ENCODE peak calls at places on chromosomes 1 and 21, in ten cellular contexts. F is pancreas, X is neural progenitor cell, H is AG04450, A is HCT116, S is brain microvascular endothelial cell, J is BJ, D is tibial nerve, Z is ovary, N is spleen. B is an unnamed sample.

GRCh38 chr1:168734271-168734670 is 5.3 kb upstream of the DPT start:
- DNase-seq in F (no peak), X (no peak), H (no peak), A (no peak), S (no peak), J (no peak), D (no peak), Z (no peak), N (no peak), B (no peak)

GRCh38 chr1:9100471-9101043 is 28.3 kb downstream of the GPR157 start:
- DNase-seq in F (no peak), X (no peak), H (no peak), A (no peak), S (peak), J (no peak), D (no peak), Z (no peak), N (no peak), B (no peak)

GRCh38 chr21:45507888-45508508 is 34.2 kb downstream of the SLC19A1 start:
- DNase-seq in F (peak), X (no peak), H (no peak), A (no peak), S (no peak), J (no peak), D (no peak), Z (peak), N (peak), B (no peak)

GRCh38 chr1:99465176-99465900 is 180.6 kb upstream of the PALMD start:
- DNase-seq in F (no peak), X (no peak), H (no peak), A (no peak), S (peak), J (peak), D (no peak), Z (no peak), N (no peak), B (peak)

GRCh38 chr1:228367798-228368791 is 38.5 kb downstream of the TRIM11 start:
- DNase-seq in F (no peak), X (peak), H (no peak), A (no peak), S (no peak), J (no peak), D (no peak), Z (peak), N (peak), B (no peak)

GRCh38 chr21:33362044-33362555 is 37.3 kb downstream of the IFNAR1 start:
- DNase-seq in F (no peak), X (peak), H (no peak), A (no peak), S (no peak), J (no peak), D (no peak), Z (no peak), N (peak), B (no peak)

GRCh38 chr1:21823206-21823979 is 11.3 kb downstream of the LDLRAD2 start:
- DNase-seq in F (no peak), X (no peak), H (no peak), A (no peak), S (no peak), J (no peak), D (no peak), Z (no peak), N (peak), B (no peak)

GRCh38 chr1:57278558-57278957 is 145.3 kb downstream of the DAB1 start:
- DNase-seq in F (no peak), X (no peak), H (no peak), A (no peak), S (no peak), J (no peak), D (no peak), Z (no peak), N (no peak), B (no peak)

GRCh38 chr1:62687421-62687902 is 724 bp downstream of the DOCK7 start:
- DNase-seq in F (no peak), X (peak), H (no peak), A (no peak), S (peak), J (no peak), D (no peak), Z (peak), N (no peak), B (peak)

GRCh38 chr1:212698467-212699103 is 1.1 kb downstream of the BATF3 start:
- DNase-seq in F (no peak), X (no peak), H (no peak), A (no peak), S (no peak), J (no peak), D (no peak), Z (no peak), N (no peak), B (no peak)

DNA sequence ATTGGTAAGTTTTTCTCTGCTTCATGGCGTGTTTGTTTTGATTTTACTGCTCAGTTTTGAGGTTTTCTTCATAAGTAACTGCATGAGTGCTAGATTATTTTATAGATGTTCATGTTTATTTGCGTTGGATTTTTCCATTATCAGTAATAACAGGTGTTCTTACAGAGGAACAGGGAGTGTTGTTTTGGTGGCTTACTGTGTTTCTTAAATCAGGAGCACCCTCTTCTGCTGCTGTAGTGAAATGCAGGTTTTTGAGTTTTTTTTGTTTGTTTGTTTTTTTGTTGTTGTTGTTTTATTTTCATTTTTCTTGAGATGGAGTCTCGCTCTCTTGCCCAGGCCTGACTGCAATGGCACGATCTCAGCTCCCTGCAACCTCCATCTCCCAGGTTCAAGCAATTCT is 32.6 kb downstream of the CTBS start:
- DNase-seq in F (no peak), X (peak), H (no peak), A (peak), S (no peak), J (no peak), D (no peak), Z (no peak), N (no peak), B (peak)
- TF ChIP-seq CTCF in F (no peak), X (peak), H (no peak), A (peak), S (no peak), J (no peak), D (no peak), Z (no peak), N (no peak), B (peak)

DNA sequence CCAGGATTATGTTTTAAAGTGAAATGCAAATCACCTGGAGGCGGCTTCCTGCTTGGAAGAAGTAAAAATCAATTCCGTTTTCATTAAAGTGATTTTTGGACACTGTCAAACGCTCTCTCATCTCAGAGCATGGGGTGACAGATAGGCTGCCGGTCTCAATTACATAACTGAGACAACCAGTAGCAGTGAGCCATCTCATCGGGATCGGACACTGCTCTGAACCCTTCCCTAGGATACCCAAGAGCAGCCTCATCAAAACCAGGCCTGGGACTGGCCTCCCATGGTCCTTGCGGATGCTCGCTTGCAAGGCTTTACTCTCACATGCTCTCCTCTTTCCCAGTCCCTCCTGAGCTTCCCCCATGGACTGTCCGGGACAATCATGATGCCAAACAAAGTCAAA is 12.1 kb downstream of the KCND3 start:
- DNase-seq in F (no peak), X (no peak), H (no peak), A (no peak), S (no peak), J (no peak), D (no peak), Z (no peak), N (no peak), B (no peak)
- H3K4me3 ChIP-seq in F (no peak), X (no peak), H (no peak), A (no peak), S (no peak), J (no peak), D (no peak), Z (no peak), N (no peak), B (no peak)

GRCh38 chr1:219837994-219838294 is 90.4 kb downstream of the SLC30A10 start:
- DNase-seq in F (no peak), X (no peak), H (no peak), A (no peak), S (no peak), J (no peak), D (no peak), Z (no peak), N (no peak), B (no peak)
- TF ChIP-seq CTCF in F (no peak), X (no peak), H (no peak), A (no peak), S (no peak), J (no peak), D (no peak), Z (no peak), N (no peak), B (no peak)

GRCh38 chr1:6495540-6496359 is 4.3 kb upstream of the PLEKHG5 start:
- DNase-seq in F (no peak), X (no peak), H (no peak), A (no peak), S (no peak), J (no peak), D (no peak), Z (no peak), N (no peak), B (no peak)
- H3K4me3 ChIP-seq in F (no peak), X (peak), H (no peak), A (peak), S (no peak), J (peak), D (no peak), Z (no peak), N (peak), B (peak)

GRCh38 chr1:201703646-201704438 is 125.1 kb upstream of the IPO9 start:
- DNase-seq in F (peak), X (peak), H (no peak), A (peak), S (peak), J (no peak), D (peak), Z (peak), N (peak), B (peak)
- TF ChIP-seq CTCF in F (peak), X (peak), H (peak), A (peak), S (peak), J (peak), D (peak), Z (peak), N (peak), B (peak)

GRCh38 chr1:232974971-232975370 is 24.6 kb downstream of the NTPCR start:
- DNase-seq in F (no peak), X (no peak), H (no peak), A (no peak), S (peak), J (no peak), D (no peak), Z (no peak), N (no peak), B (peak)
- H3K4me3 ChIP-seq in F (no peak), X (no peak), H (no peak), A (no peak), S (no peak), J (no peak), D (no peak), Z (no peak), N (no peak), B (no peak)

DNA sequence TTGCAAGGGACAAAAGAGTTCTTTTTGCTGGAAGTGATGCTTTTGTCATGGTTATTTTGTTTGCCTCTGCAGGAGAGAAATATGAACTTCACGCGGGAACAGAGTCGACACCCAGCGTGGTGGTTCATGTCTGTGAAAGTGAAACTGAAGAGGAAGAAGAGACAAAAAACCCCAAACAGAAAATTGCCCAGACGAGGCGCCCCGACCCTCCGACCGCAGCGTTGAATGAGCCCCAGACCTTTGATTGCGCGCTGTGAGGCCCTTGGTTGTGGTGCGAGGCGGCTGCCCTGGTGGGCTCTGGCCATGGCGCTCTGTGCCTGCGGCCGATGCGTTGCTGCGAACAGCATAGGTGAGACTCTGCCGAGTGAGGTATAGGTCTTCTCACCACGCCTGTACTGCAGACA is 20.9 kb upstream of the NCMAP start:
- DNase-seq in F (no peak), X (no peak), H (no peak), A (no peak), S (no peak), J (no peak), D (no peak), Z (no peak), N (peak), B (no peak)
- TF ChIP-seq CTCF in F (no peak), X (no peak), H (no peak), A (no peak), S (no peak), J (no peak), D (no peak), Z (no peak), N (peak), B (no peak)

DNA sequence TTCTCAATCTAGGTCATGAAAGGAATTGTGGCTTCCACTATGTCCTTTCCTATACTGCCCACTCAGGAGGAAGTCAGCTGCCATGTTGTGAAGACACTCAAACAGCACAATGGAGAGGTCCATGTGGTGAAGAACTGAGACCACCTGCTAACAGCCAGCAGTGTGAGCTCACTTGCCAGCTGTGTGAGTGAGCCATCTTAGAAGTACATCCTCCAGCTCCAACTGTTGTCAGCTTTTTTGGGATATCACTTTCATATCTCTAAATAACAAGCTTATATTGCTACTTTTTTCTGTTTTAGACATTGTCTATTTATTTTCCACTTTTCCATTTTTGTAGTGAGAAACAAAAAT is 29.7 kb downstream of the OLFML3 start:
- DNase-seq in F (no peak), X (no peak), H (no peak), A (no peak), S (peak), J (no peak), D (no peak), Z (no peak), N (no peak), B (no peak)
- H3K4me3 ChIP-seq in F (no peak), X (no peak), H (no peak), A (no peak), S (no peak), J (no peak), D (no peak), Z (no peak), N (no peak), B (no peak)

DNA sequence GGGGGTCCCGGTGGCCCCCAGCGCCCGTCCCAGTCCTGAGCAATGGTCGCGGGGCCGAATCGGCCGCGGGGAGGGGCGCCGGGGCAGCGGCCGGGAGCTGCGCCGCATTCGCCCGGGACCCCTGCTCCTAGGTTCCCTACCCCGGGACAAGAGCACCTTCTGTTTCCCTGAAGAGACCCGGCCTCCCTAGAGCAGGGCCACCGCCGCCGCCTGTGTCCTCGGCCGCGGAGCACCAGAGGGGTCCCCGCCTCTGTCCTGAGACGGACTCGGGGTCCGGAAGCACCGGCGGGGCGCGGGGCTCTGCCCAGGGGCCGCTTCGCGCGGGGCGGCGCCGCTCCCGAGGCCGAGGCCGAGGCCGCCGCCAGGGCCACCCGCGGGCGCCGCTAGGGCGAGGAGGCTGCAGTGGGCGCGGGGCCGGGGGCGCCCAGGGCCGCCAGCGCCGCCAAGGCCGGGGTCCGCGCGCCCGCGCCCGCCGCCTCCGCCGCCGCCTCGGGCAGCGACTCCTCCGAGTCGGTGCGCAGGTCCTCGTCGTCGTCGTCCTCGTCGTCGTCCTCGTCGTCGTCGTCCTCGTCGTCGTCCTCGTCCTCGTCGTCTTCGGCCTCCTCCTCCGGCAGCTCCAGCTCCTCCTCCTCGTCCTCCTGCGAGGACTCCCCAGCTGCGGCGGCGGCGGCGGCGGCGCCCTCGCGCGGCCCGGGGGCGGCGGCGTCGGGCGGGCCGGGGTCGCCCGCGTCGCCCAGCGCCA is 157.7 kb downstream of the CASZ1 start:
- DNase-seq in F (no peak), X (peak), H (no peak), A (no peak), S (no peak), J (no peak), D (no peak), Z (no peak), N (no peak), B (no peak)
- TF ChIP-seq CTCF in F (no peak), X (no peak), H (no peak), A (no peak), S (no peak), J (no peak), D (no peak), Z (no peak), N (no peak), B (no peak)